ENCODE peak calls at places on chromosome 21, in five cellular contexts. One of them, this sample, is unnamed.

GRCh38 chr21:19547951-19548635 is 1144.5 kb upstream of the TMPRSS15 start:
- DNase-seq in HepG2: no peak
- DNase-seq in A549: no peak
- DNase-seq in K562: no peak
- DNase-seq in H1: no peak
- DNase-seq in this sample: no peak

GRCh38 chr21:15060776-15061175 is 4.0 kb downstream of the NRIP1 start:
- DNase-seq in HepG2: no peak
- DNase-seq in A549: no peak
- DNase-seq in K562: no peak
- DNase-seq in H1: no peak
- DNase-seq in this sample: no peak

GRCh38 chr21:38993561-38993960 is 187.8 kb downstream of the ETS2 start:
- DNase-seq in HepG2: peak; percentile 41
- DNase-seq in A549: peak; percentile 32
- DNase-seq in K562: no peak
- DNase-seq in H1: no peak
- DNase-seq in this sample: peak; percentile 93

GRCh38 chr21:39022035-39022900 is 161.0 kb downstream of the PSMG1 start:
- DNase-seq in HepG2: no peak
- DNase-seq in A549: no peak
- DNase-seq in K562: no peak
- DNase-seq in H1: no peak
- DNase-seq in this sample: no peak

GRCh38 chr21:46116189-46116845 is 18.4 kb downstream of the COL6A2 start:
- DNase-seq in HepG2: no peak
- DNase-seq in A549: no peak
- DNase-seq in K562: no peak
- DNase-seq in H1: no peak
- DNase-seq in this sample: no peak

GRCh38 chr21:15355066-15355465 is 290.3 kb upstream of the NRIP1 start:
- DNase-seq in HepG2: no peak
- DNase-seq in A549: no peak
- DNase-seq in K562: no peak
- DNase-seq in H1: no peak
- DNase-seq in this sample: peak; percentile 93

GRCh38 chr21:29144736-29145353 is 14.4 kb downstream of the MAP3K7CL start:
- DNase-seq in HepG2: no peak
- DNase-seq in A549: no peak
- DNase-seq in K562: no peak
- DNase-seq in H1: no peak
- DNase-seq in this sample: no peak

GRCh38 chr21:26977741-26978140 is 10.9 kb upstream of the ADAMTS5 start:
- DNase-seq in HepG2: no peak
- DNase-seq in A549: no peak
- DNase-seq in K562: no peak
- DNase-seq in H1: no peak
- DNase-seq in this sample: no peak

GRCh38 chr21:32089771-32090170 is 189.1 kb downstream of the MIS18A start:
- DNase-seq in HepG2: no peak
- DNase-seq in A549: no peak
- DNase-seq in K562: no peak
- DNase-seq in H1: no peak
- DNase-seq in this sample: no peak

GRCh38 chr21:35779690-35780570 is 280.4 kb downstream of the SETD4 start:
- DNase-seq in HepG2: no peak
- DNase-seq in A549: no peak
- DNase-seq in K562: no peak
- DNase-seq in H1: no peak
- DNase-seq in this sample: no peak

GRCh38 chr21:35002879-35003722 is 46.0 kb downstream of the RUNX1 start:
- DNase-seq in HepG2: no peak
- DNase-seq in A549: no peak
- DNase-seq in K562: no peak
- DNase-seq in H1: no peak
- DNase-seq in this sample: no peak

GRCh38 chr21:45954271-45954670 is 27.3 kb upstream of the COL6A1 start:
- DNase-seq in HepG2: no peak
- DNase-seq in A549: no peak
- DNase-seq in K562: no peak
- DNase-seq in H1: no peak
- DNase-seq in this sample: no peak

GRCh38 chr21:28537371-28538079 is 455.2 kb downstream of the LTN1 start:
- DNase-seq in HepG2: no peak
- DNase-seq in A549: no peak
- DNase-seq in K562: no peak
- DNase-seq in H1: no peak
- DNase-seq in this sample: peak; percentile 82

GRCh38 chr21:45543710-45544448 is 1.6 kb upstream of the SLC19A1 start:
- DNase-seq in HepG2: no peak
- DNase-seq in A549: no peak
- DNase-seq in K562: no peak
- DNase-seq in H1: no peak
- DNase-seq in this sample: no peak

GRCh38 chr21:41419921-41420862 is 5.8 kb upstream of the MX1 start:
- DNase-seq in HepG2: peak; percentile 69
- DNase-seq in A549: peak; percentile 49
- DNase-seq in K562: peak; percentile 48
- DNase-seq in H1: peak; percentile 46
- DNase-seq in this sample: peak; percentile 91

GRCh38 chr21:41627428-41627827 is 119.5 kb upstream of the TMPRSS2 start:
- DNase-seq in HepG2: no peak
- DNase-seq in A549: no peak
- DNase-seq in K562: no peak
- DNase-seq in H1: no peak
- DNase-seq in this sample: no peak

GRCh38 chr21:35503646-35504045 is 454.5 kb upstream of the RUNX1 start:
- DNase-seq in HepG2: no peak
- DNase-seq in A549: no peak
- DNase-seq in K562: no peak
- DNase-seq in H1: no peak
- DNase-seq in this sample: peak; percentile 71

GRCh38 chr21:46284077-46284644 is 1.2 kb downstream of the MCM3AP start:
- DNase-seq in HepG2: no peak
- DNase-seq in A549: no peak
- DNase-seq in K562: no peak
- DNase-seq in H1: no peak
- DNase-seq in this sample: peak; percentile 51

GRCh38 chr21:21199342-21200102 is 201.3 kb downstream of the NCAM2 start:
- DNase-seq in HepG2: no peak
- DNase-seq in A549: no peak
- DNase-seq in K562: no peak
- DNase-seq in H1: no peak
- DNase-seq in this sample: no peak

GRCh38 chr21:44764319-44765230 is 37.0 kb downstream of the UBE2G2 start:
- DNase-seq in HepG2: no peak
- DNase-seq in A549: no peak
- DNase-seq in K562: peak; percentile 91
- DNase-seq in H1: no peak
- DNase-seq in this sample: no peak

GRCh38 chr21:44337428-44337827 is 1.8 kb downstream of the CFAP410 start:
- DNase-seq in HepG2: no peak
- DNase-seq in A549: no peak
- DNase-seq in K562: no peak
- DNase-seq in H1: no peak
- DNase-seq in this sample: no peak

GRCh38 chr21:42855143-42855936 is 24.0 kb downstream of the WDR4 start:
- DNase-seq in HepG2: no peak
- DNase-seq in A549: no peak
- DNase-seq in K562: no peak
- DNase-seq in H1: no peak
- DNase-seq in this sample: no peak
- TF ChIP-seq JUN in HepG2: no peak
- TF ChIP-seq JUN in A549: no peak
- TF ChIP-seq JUN in K562: no peak
- TF ChIP-seq JUN in H1: no peak
- TF ChIP-seq JUN in this sample: no peak

DNA sequence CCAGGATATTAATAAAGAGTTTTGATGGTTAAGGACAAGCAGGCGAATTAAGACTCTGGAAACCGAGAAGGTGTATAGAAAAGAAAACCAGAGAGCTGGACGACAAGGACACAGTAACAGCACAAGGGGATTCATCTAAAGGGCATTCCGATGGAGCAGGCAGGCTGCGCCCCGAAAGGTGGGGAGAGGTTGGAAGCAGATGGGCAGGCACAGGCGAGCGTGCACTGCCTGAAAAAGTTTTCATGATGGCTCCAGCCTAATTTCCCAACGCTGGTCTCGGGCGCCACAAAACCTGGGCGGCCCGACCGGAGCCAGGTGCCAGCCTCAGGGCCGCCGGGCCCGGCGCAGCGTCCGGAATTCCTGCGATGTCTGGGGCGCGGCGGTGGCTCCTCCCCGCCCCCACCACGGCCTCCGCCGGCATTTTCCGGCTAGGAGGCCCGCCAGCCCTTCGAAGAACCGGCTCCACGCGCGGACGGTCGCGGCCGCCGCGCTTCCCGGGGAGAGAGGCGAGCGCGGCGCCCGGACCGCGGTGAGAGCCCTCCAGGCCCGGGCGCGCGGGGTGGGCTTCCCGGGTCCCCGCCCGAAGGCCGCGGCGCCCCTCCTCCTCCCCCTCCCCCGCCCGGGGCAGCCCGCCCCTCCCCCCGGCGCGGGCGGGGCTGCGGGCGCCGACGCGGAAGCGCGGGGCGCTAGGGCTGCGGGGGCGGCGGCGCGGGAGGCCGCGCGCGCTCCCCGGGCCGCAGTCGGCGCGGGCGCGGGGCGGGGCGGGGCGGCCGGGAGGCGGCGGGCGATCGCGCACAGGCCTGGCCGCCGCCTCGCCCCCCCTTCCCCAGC is 701 bp upstream of the DYRK1A start:
- DNase-seq in HepG2: peak; percentile 63
- DNase-seq in A549: peak; percentile 65
- DNase-seq in K562: peak; percentile 96
- DNase-seq in H1: no peak
- DNase-seq in this sample: peak; percentile 70
- TF ChIP-seq POLR2A in HepG2: no peak
- TF ChIP-seq POLR2A in A549: peak; percentile 52
- TF ChIP-seq POLR2A in K562: peak; percentile 81
- TF ChIP-seq POLR2A in H1: peak; percentile 70
- TF ChIP-seq POLR2A in this sample: peak; percentile 92

GRCh38 chr21:10641107-10641506 is 119.7 kb downstream of the TPTE start:
- DNase-seq in HepG2: no peak
- DNase-seq in A549: no peak
- DNase-seq in K562: no peak
- DNase-seq in H1: no peak
- DNase-seq in this sample: no peak
- TF ChIP-seq JUN in HepG2: no peak
- TF ChIP-seq JUN in A549: no peak
- TF ChIP-seq JUN in K562: no peak
- TF ChIP-seq JUN in H1: no peak
- TF ChIP-seq JUN in this sample: no peak

DNA sequence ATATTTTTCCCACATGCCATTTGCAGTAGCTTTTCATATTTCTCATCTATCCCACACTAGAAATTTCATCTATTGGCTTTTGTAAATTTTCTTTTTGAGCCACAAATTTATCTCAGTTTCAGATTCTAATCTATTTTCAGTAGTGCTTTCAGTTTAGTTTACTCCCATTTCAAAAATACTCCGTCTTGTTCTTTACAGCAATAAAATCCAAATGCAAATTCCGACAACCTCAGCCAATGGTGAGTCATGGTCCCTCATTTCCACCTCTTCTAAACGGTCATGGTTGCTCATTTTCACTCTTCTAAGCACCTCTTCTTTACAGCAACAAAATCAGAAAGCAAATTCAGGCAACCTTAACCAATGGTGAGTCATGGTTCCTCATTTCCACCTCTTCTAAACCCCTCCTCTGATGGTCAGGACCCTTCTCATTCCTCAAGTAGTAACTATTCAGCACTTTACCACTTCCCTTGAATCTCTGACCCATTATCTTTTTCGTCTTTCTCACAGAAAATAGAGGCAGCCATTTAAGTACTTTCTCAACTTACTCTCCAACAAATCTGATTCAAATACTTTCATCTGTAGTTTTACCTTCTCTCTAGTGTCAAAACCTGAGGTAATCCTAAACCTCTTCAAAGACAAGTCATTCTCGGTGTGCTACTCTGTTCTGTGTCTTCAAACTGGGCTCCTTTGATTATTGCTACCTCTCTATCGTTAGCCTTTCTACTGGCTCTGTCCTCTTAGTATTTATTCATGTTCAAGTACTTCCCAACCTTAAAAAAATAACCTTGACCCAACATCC is 34.4 kb downstream of the C21orf91 start:
- DNase-seq in HepG2: no peak
- DNase-seq in A549: no peak
- DNase-seq in K562: no peak
- DNase-seq in H1: no peak
- DNase-seq in this sample: no peak
- TF ChIP-seq POLR2A in HepG2: no peak
- TF ChIP-seq POLR2A in A549: no peak
- TF ChIP-seq POLR2A in K562: no peak
- TF ChIP-seq POLR2A in H1: no peak
- TF ChIP-seq POLR2A in this sample: no peak

GRCh38 chr21:17451364-17451869 is 61.4 kb upstream of the CXADR start:
- DNase-seq in HepG2: peak; percentile 28
- DNase-seq in A549: peak; percentile 46
- DNase-seq in K562: no peak
- DNase-seq in H1: no peak
- DNase-seq in this sample: peak; percentile 56
- TF ChIP-seq JUN in HepG2: no peak
- TF ChIP-seq JUN in A549: no peak
- TF ChIP-seq JUN in K562: no peak
- TF ChIP-seq JUN in H1: no peak
- TF ChIP-seq JUN in this sample: peak; percentile 71

This sample was measured in endothelial cell of umbilical vein.